ENCODE peak calls at places on chromosome 13, in ten cellular contexts. P, F, Y, X, O, E, Q, N, W and L are unnamed samples.

GRCh38 chr13:75480691-75481175 is 1.2 kb downstream of the TBC1D4 start:
- DNase-seq in F (no peak), Q (peak; percentile 72), O (peak; percentile 84), E (peak; percentile 52), Y (no peak), P (peak; percentile 63), X (no peak), N (peak; percentile 59), W (peak; percentile 53), L (no peak)

GRCh38 chr13:100409132-100409531 is 179.5 kb downstream of the GGACT start:
- DNase-seq in W (no peak), Q (no peak), N (peak; percentile 28), Y (no peak), X (no peak), E (no peak), F (no peak), O (no peak), P (no peak), L (no peak)

GRCh38 chr13:34842466-34842865 is 99.6 kb upstream of the NBEA start:
- DNase-seq in N (no peak), F (no peak), X (no peak), P (no peak), W (no peak), Q (no peak), Y (no peak), O (no peak), E (no peak), L (no peak)

GRCh38 chr13:87954116-87954515 is 282.9 kb downstream of the SLITRK5 start:
- DNase-seq in Y (no peak), F (no peak), W (no peak), N (no peak), X (no peak), E (no peak), P (no peak), Q (no peak), O (no peak), L (no peak)

GRCh38 chr13:30186644-30187431 is 120.5 kb downstream of the KATNAL1 start:
- DNase-seq in Y (no peak), F (no peak), E (no peak), N (no peak), W (no peak), O (no peak), Q (no peak), X (no peak), P (no peak), L (no peak)

GRCh38 chr13:96810104-96810503 is 184.2 kb downstream of the OXGR1 start:
- DNase-seq in W (no peak), Q (no peak), F (no peak), Y (no peak), X (no peak), O (no peak), P (no peak), N (no peak), E (no peak), L (no peak)

GRCh38 chr13:113918981-113919646 is 54.8 kb downstream of the C13orf46 start:
- DNase-seq in O (peak; percentile 68), E (no peak), N (no peak), F (no peak), P (no peak), Q (no peak), W (no peak), X (no peak), Y (no peak), L (no peak)

GRCh38 chr13:22594041-22594440 is 586.7 kb upstream of the SGCG start:
- DNase-seq in F (no peak), P (no peak), Q (no peak), O (no peak), E (no peak), X (no peak), Y (no peak), W (no peak), N (no peak), L (no peak)

GRCh38 chr13:32300920-32301319 is 14.2 kb downstream of the ZAR1L start:
- DNase-seq in E (no peak), W (no peak), Q (no peak), Y (no peak), X (no peak), N (no peak), F (no peak), O (no peak), P (no peak), L (no peak)

GRCh38 chr13:52411629-52412028 is 5.7 kb upstream of the THSD1 start:
- DNase-seq in Y (peak; percentile 57), O (no peak), F (no peak), P (no peak), E (no peak), N (peak; percentile 79), W (peak; percentile 53), X (no peak), Q (no peak), L (no peak)

GRCh38 chr13:44311011-44311481 is 62.6 kb upstream of the SERP2 start:
- DNase-seq in F (no peak), Q (no peak), Y (no peak), W (peak; percentile 71), E (no peak), X (no peak), N (peak; percentile 68), P (no peak), O (no peak), L (no peak)

GRCh38 chr13:51412431-51412830 is 40.4 kb downstream of the INTS6 start:
- DNase-seq in P (no peak), Y (no peak), E (no peak), N (no peak), X (no peak), W (no peak), F (no peak), O (no peak), Q (no peak), L (no peak)

GRCh38 chr13:98796798-98797197 is 44.3 kb upstream of the SLC15A1 start:
- DNase-seq in F (no peak), Y (no peak), Q (no peak), P (no peak), E (no peak), N (no peak), W (no peak), X (no peak), O (no peak), L (no peak)

GRCh38 chr13:35808846-35809245 is 322.3 kb downstream of the DCLK1 start:
- DNase-seq in F (no peak), N (no peak), Q (no peak), Y (no peak), E (no peak), X (no peak), P (no peak), W (no peak), O (no peak), L (no peak)

GRCh38 chr13:50128406-50129048 is 113.3 kb downstream of the KCNRG start:
- DNase-seq in P (no peak), W (peak; percentile 6), Q (no peak), N (no peak), Y (no peak), E (no peak), F (no peak), X (no peak), O (no peak), L (no peak)

DNA sequence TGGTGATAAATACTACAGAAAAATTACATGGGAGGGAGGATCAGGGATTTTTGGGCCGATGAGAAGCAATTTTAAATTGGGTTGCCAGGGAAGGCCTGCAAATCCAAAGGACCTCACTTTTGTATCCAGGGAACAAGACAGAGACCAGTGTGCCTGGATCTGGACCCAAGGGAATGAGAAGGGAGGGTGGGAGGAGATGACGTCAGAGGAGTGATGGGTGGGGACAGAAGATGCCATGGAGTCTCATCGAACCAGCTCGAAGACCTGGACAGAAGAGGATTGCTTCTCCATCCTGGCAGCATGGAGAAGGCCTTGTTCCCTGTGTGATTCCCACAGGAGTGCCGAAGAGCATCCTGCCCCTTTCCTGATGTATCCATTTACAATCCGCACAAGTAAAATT is 68.9 kb downstream of the ITGBL1 start:
- DNase-seq in O (no peak), F (no peak), E (no peak), N (no peak), P (no peak), X (no peak), W (no peak), Q (no peak), Y (no peak), L (no peak)
- H3K4me3 ChIP-seq in O (no peak overlapping the region), F (no peak overlapping the region), E (no peak overlapping the region), N (no peak overlapping the region), P (no peak overlapping the region), X (no peak overlapping the region), W (no peak overlapping the region), Q (no peak overlapping the region), Y (no peak overlapping the region), L (no peak overlapping the region)

DNA sequence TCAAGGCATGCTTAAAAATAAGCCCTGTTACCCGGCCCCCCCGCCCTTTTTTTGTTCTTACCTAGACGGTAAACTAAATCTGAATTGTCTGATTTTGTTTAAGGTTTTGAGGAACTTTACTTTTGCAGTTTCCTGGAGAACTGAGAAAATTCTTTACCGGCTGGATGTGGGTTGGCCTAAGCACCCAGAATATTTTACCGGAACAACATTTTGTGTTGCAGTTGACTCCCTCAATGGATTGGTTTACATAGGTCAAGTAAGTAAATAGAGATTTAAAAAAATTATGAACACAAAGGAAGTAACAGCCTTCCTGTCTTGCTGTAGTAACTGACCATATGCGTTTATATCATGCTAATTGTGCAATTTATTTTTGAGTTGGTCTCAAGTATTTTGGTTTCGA is 777 bp downstream of the NHLRC3 start:
- DNase-seq in E (no peak), X (no peak), N (no peak), W (peak; percentile 2), F (no peak), P (no peak), O (no peak), Y (no peak), Q (no peak), L (no peak)
- H3K4me3 ChIP-seq in E (peak overlapping the region; percentile 78), X (peak overlapping the region; percentile 92), N (peak overlapping the region; percentile 75), W (peak overlapping the region; percentile 91), F (peak overlapping the region; percentile 87), P (peak overlapping the region; percentile 90), O (peak overlapping the region; percentile 83), Y (peak overlapping the region; percentile 74), Q (peak overlapping the region; percentile 78), L (peak overlapping the region; percentile 89)

GRCh38 chr13:112053744-112054615 is 13.0 kb upstream of the SOX1 start:
- DNase-seq in O (peak; percentile 65), X (no peak), Y (no peak), N (no peak), F (no peak), E (no peak), W (no peak), P (no peak), Q (no peak), L (no peak)
- H3K4me3 ChIP-seq in O (no peak overlapping the region), X (no peak overlapping the region), Y (no peak overlapping the region), N (no peak overlapping the region), F (no peak overlapping the region), E (no peak overlapping the region), W (no peak overlapping the region), P (no peak overlapping the region), Q (no peak overlapping the region), L (no peak overlapping the region)

DNA sequence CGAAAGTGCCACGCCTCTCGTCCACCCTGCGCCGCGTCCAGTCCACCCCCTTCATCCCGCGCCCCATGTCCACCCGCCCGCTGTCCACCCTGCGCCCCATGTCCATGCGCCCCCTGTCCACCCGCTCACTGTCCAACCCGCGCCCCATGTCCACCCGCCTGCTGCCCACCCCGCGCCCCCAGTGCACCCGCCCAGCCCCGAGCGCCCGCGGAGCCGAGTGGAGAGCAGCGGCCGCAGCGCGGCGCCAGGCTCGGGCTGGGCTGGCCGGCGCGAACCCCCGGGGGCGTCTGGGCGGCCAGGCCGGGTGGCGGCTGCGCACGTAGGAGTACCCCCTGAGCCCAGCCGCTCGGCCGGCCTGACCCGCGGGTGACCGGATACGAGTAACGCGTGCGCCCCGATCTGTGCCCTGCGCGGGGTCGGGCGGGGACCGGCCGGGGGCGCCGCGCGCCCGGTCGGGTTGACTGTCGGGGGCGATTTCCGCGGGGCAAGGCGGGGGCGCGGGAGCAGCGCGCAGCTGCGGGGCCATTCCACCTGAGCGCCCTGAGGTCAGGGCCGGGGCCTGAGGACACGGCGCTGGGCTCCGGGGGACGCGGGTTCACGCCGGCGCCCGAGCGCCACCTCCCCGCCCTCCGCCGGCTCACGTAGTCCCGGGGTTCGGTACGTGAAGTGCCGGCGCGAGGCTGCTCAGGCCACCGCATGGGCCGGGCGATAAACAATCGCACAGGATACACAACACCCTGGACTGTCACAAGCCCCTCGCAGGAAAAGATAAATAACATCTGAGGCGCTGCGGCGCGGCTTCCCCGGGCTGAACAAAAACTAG is 37.5 kb upstream of the FLT1 start:
- DNase-seq in Y (no peak), N (no peak), P (no peak), F (no peak), O (no peak), E (no peak), X (no peak), W (peak; percentile 23), Q (no peak), L (no peak)
- H3K4me3 ChIP-seq in Y (peak overlapping the region; percentile 48), N (peak overlapping the region; percentile 42), P (no peak overlapping the region), F (no peak overlapping the region), O (peak overlapping the region; percentile 54), E (peak overlapping the region; percentile 36), X (peak overlapping the region; percentile 43), W (peak overlapping the region; percentile 54), Q (peak overlapping the region; percentile 19), L (no peak overlapping the region)